ENCODE peak calls at places on chromosome X, in nine cellular contexts. E is neural progenitor cell, X is brain microvascular endothelial cell, F is fibroblast of villous mesenchyme, B is AG04450, U is PC-3, N is fibroblast of the aortic adventitia, M is sigmoid colon, T is GM06990. D is an unnamed sample.

GRCh38 chrX:119411959-119412358 is 12.8 kb downstream of the SLC25A43 start:
- DNase-seq in E (no peak), X (no peak), F (no peak), B (no peak), U (no peak), N (no peak), M (no peak), T (no peak), D (no peak)

GRCh38 chrX:39905475-39905889 is 192.3 kb downstream of the BCOR start:
- DNase-seq in E (no peak), X (no peak), F (peak), B (no peak), U (peak), N (peak), M (peak), T (no peak), D (no peak)

GRCh38 chrX:97740044-97740443 is 856.3 kb downstream of the RPA4 start:
- DNase-seq in E (no peak), X (no peak), F (no peak), B (no peak), U (peak), N (no peak), M (no peak), T (no peak), D (no peak)

GRCh38 chrX:150446995-150447394 is 83.9 kb downstream of the MAMLD1 start:
- DNase-seq in E (no peak), X (no peak), F (peak), B (no peak), U (no peak), N (peak), M (no peak), T (no peak), D (no peak)

GRCh38 chrX:9182041-9182440 is 148.1 kb upstream of the FAM9B start:
- DNase-seq in E (no peak), X (no peak), F (no peak), B (no peak), U (peak), N (no peak), M (no peak), T (no peak), D (no peak)

GRCh38 chrX:153669174-153669890 is 4.3 kb downstream of the PNCK start:
- DNase-seq in E (peak), X (no peak), F (no peak), B (no peak), U (peak), N (no peak), M (peak), T (no peak), D (no peak)

GRCh38 chrX:9370888-9371287 is 94.0 kb upstream of the TBL1X start:
- DNase-seq in E (no peak), X (no peak), F (no peak), B (no peak), U (no peak), N (peak), M (no peak), T (no peak), D (peak)

GRCh38 chrX:124804962-124805361 is 458.6 kb downstream of the SH2D1A start:
- DNase-seq in E (no peak), X (no peak), F (no peak), B (no peak), U (no peak), N (no peak), M (no peak), T (no peak), D (no peak)

GRCh38 chrX:122567911-122568310 is 616.2 kb upstream of the GRIA3 start:
- DNase-seq in E (no peak), X (no peak), F (no peak), B (no peak), U (no peak), N (no peak), M (no peak), T (no peak), D (no peak)

GRCh38 chrX:82585868-82586267 is 922.2 kb upstream of the POU3F4 start:
- DNase-seq in E (no peak), X (no peak), F (no peak), B (no peak), U (no peak), N (no peak), M (no peak), T (no peak), D (no peak)

GRCh38 chrX:13498220-13498619 is 71.2 kb upstream of the EGFL6 start:
- DNase-seq in E (no peak), X (no peak), F (no peak), B (no peak), U (no peak), N (no peak), M (no peak), T (no peak), D (no peak)

GRCh38 chrX:154348646-154349358 is 25.6 kb downstream of the FLNA start:
- DNase-seq in E (peak), X (no peak), F (no peak), B (no peak), U (no peak), N (no peak), M (peak), T (peak), D (no peak)

GRCh38 chrX:16282209-16282608 is 114.9 kb downstream of the MAGEB17 start:
- DNase-seq in E (no peak), X (no peak), F (no peak), B (no peak), U (peak), N (no peak), M (no peak), T (no peak), D (no peak)

GRCh38 chrX:11757397-11757728 is 674 bp upstream of the MSL3 start:
- DNase-seq in E (no peak), X (no peak), F (no peak), B (no peak), U (no peak), N (no peak), M (no peak), T (no peak), D (no peak)

GRCh38 chrX:133640161-133641015 is 225.1 kb upstream of the GPC4 start:
- DNase-seq in E (peak), X (no peak), F (no peak), B (no peak), U (peak), N (no peak), M (no peak), T (no peak), D (peak)

GRCh38 chrX:30751497-30751896 is 98.3 kb downstream of the GK start:
- DNase-seq in E (no peak), X (no peak), F (no peak), B (no peak), U (peak), N (no peak), M (no peak), T (no peak), D (no peak)

GRCh38 chrX:150507251-150507856 is 61.1 kb upstream of the MTM1 start:
- DNase-seq in E (peak), X (no peak), F (no peak), B (no peak), U (no peak), N (peak), M (no peak), T (no peak), D (peak)

GRCh38 chrX:9919632-9920172 is 47.5 kb upstream of the CLDN34 start:
- DNase-seq in E (no peak), X (no peak), F (no peak), B (no peak), U (no peak), N (no peak), M (no peak), T (no peak), D (no peak)

GRCh38 chrX:123322531-123322930 is 138.5 kb downstream of the GRIA3 start:
- DNase-seq in E (no peak), X (no peak), F (no peak), B (no peak), U (no peak), N (no peak), M (no peak), T (no peak), D (no peak)

GRCh38 chrX:150478496-150479492 is 89.6 kb upstream of the MTM1 start:
- DNase-seq in E (no peak), X (no peak), F (no peak), B (no peak), U (no peak), N (no peak), M (no peak), T (no peak), D (no peak)

GRCh38 chrX:9327747-9328145 is 137.1 kb upstream of the TBL1X start:
- DNase-seq in E (no peak), X (peak), F (peak), B (no peak), U (peak), N (peak), M (no peak), T (no peak), D (peak)

GRCh38 chrX:56382278-56382677 is 150.1 kb downstream of the KLF8 start:
- DNase-seq in E (no peak), X (no peak), F (no peak), B (no peak), U (no peak), N (no peak), M (no peak), T (no peak), D (no peak)

GRCh38 chrX:131058136-131058868 is at the start of gene ARHGAP36:
- DNase-seq in E (peak), X (no peak), F (no peak), B (no peak), U (no peak), N (no peak), M (no peak), T (no peak), D (no peak)

GRCh38 chrX:110284159-110284558 is 33.7 kb downstream of the AMMECR1 start:
- DNase-seq in E (no peak), X (peak), F (peak), B (peak), U (peak), N (peak), M (no peak), T (no peak), D (peak)

GRCh38 chrX:144791298-144791697 is 456.0 kb upstream of the SPANXN1 start:
- DNase-seq in E (peak), X (no peak), F (no peak), B (no peak), U (peak), N (no peak), M (no peak), T (no peak), D (no peak)

GRCh38 chrX:149185087-149185486 is 320.0 kb downstream of the IDS start:
- DNase-seq in E (no peak), X (no peak), F (no peak), B (no peak), U (no peak), N (no peak), M (no peak), T (no peak), D (no peak)

GRCh38 chrX:106397788-106398538 is 213.8 kb upstream of the RADX start:
- DNase-seq in E (no peak), X (no peak), F (peak), B (no peak), U (peak), N (no peak), M (no peak), T (no peak), D (peak)
- TF ChIP-seq CTCF in E (peak), X (no peak), F (no peak), B (no peak), U (peak), N (no peak), M (no peak), T (no peak), D (peak)

GRCh38 chrX:135295944-135296305 is 13.4 kb upstream of the ETDC start:
- DNase-seq in E (no peak), X (no peak), F (no peak), B (no peak), U (no peak), N (no peak), M (no peak), T (no peak), D (no peak)
- H3K4me3 ChIP-seq in E (peak), X (peak), F (peak), B (peak), U (no peak), N (peak), M (peak), T (peak), D (peak)

GRCh38 chrX:77597090-77597489 is 149.9 kb downstream of the FGF16 start:
- DNase-seq in E (no peak), X (no peak), F (peak), B (peak), U (peak), N (peak), M (no peak), T (no peak), D (peak)
- TF ChIP-seq CTCF in E (peak), X (peak), F (peak), B (peak), U (peak), N (peak), M (no peak), T (peak), D (peak)

GRCh38 chrX:71195959-71196727 is 26.9 kb upstream of the GJB1 start:
- DNase-seq in E (no peak), X (no peak), F (no peak), B (no peak), U (no peak), N (no peak), M (no peak), T (no peak), D (no peak)

GRCh38 chrX:71191253-71191652 is 31.8 kb upstream of the GJB1 start:
- DNase-seq in E (no peak), X (no peak), F (no peak), B (no peak), U (no peak), N (no peak), M (no peak), T (no peak), D (no peak)
- H3K4me3 ChIP-seq in E (no peak), X (no peak), F (no peak), B (no peak), U (no peak), N (no peak), M (no peak), T (no peak), D (no peak)

GRCh38 chrX:70133303-70134115 is at the start of gene IGBP1:
- DNase-seq in E (peak), X (peak), F (peak), B (peak), U (peak), N (peak), M (peak), T (peak), D (peak)
- TF ChIP-seq CTCF in E (peak), X (peak), F (peak), B (peak), U (peak), N (peak), M (peak), T (peak), D (peak)

DNA sequence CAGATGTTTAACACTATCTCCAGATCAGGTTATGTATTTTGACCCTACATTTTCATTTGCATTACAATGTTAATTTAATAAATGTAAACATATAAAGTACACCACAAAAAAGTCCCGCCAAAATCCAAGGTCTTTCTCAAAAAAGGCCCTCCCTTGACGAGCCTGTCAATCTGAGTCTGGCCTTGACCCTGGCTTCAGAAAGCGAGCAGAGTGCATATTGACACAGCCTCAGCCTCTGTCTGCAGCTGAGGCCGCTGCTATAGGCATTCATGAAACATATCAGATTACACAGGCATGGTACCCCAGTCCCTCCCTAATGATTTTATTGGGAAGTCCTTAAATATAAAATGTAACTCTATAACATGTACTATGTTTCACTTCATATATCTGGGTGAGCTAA is 6.2 kb downstream of the MBNL3 start:
- DNase-seq in E (no peak), X (no peak), F (no peak), B (no peak), U (no peak), N (no peak), M (no peak), T (no peak), D (no peak)
- H3K4me3 ChIP-seq in E (no peak), X (no peak), F (no peak), B (no peak), U (no peak), N (no peak), M (no peak), T (no peak), D (no peak)